ENCODE peak calls at places on chromosomes 5 and 9, in seven cellular contexts. One of them, this sample, is unnamed.

GRCh38 chr5:93715776-93716175 is 25.6 kb downstream of the POU5F2 start:
- DNase-seq in sigmoid colon: no peak
- DNase-seq in stimulated activated CD8-positive, alpha-beta memory T cell treated with anti-CD3 and anti-CD28 coated beads, Interleukin-7, amount 100 ng/mL, for 4 hours: no peak
- DNase-seq in HTR-8/SVneo: no peak
- DNase-seq in GM04503: no peak
- DNase-seq in NCI-H1092: no peak
- DNase-seq in T1000: no peak
- DNase-seq in this sample: no peak

GRCh38 chr5:60482301-60482700 is 217.7 kb downstream of the DEPDC1B start:
- DNase-seq in sigmoid colon: no peak
- DNase-seq in stimulated activated CD8-positive, alpha-beta memory T cell treated with anti-CD3 and anti-CD28 coated beads, Interleukin-7, amount 100 ng/mL, for 4 hours: no peak
- DNase-seq in HTR-8/SVneo: no peak
- DNase-seq in GM04503: no peak
- DNase-seq in NCI-H1092: no peak
- DNase-seq in T1000: no peak
- DNase-seq in this sample: no peak

GRCh38 chr9:123716339-123716738 is 213.6 kb downstream of the DENND1A start:
- DNase-seq in sigmoid colon: no peak
- DNase-seq in stimulated activated CD8-positive, alpha-beta memory T cell treated with anti-CD3 and anti-CD28 coated beads, Interleukin-7, amount 100 ng/mL, for 4 hours: no peak
- DNase-seq in HTR-8/SVneo: no peak
- DNase-seq in GM04503: no peak
- DNase-seq in NCI-H1092: no peak
- DNase-seq in T1000: no peak
- DNase-seq in this sample: no peak

GRCh38 chr5:9188131-9188530 is 357.7 kb downstream of the SEMA5A start:
- DNase-seq in sigmoid colon: no peak
- DNase-seq in stimulated activated CD8-positive, alpha-beta memory T cell treated with anti-CD3 and anti-CD28 coated beads, Interleukin-7, amount 100 ng/mL, for 4 hours: no peak
- DNase-seq in HTR-8/SVneo: no peak
- DNase-seq in GM04503: peak
- DNase-seq in NCI-H1092: no peak
- DNase-seq in T1000: peak
- DNase-seq in this sample: no peak

GRCh38 chr5:43603535-43604363 is 769 bp downstream of the NNT start:
- DNase-seq in sigmoid colon: peak
- DNase-seq in stimulated activated CD8-positive, alpha-beta memory T cell treated with anti-CD3 and anti-CD28 coated beads, Interleukin-7, amount 100 ng/mL, for 4 hours: peak
- DNase-seq in HTR-8/SVneo: peak
- DNase-seq in GM04503: peak
- DNase-seq in NCI-H1092: peak
- DNase-seq in T1000: peak
- DNase-seq in this sample: no peak

GRCh38 chr9:33852216-33852826 is 35.4 kb downstream of the UBE2R2 start:
- DNase-seq in sigmoid colon: peak
- DNase-seq in stimulated activated CD8-positive, alpha-beta memory T cell treated with anti-CD3 and anti-CD28 coated beads, Interleukin-7, amount 100 ng/mL, for 4 hours: peak
- DNase-seq in HTR-8/SVneo: peak
- DNase-seq in GM04503: no peak
- DNase-seq in NCI-H1092: peak
- DNase-seq in T1000: no peak
- DNase-seq in this sample: no peak

GRCh38 chr5:160938532-160938931 is 86.5 kb upstream of the ATP10B start:
- DNase-seq in sigmoid colon: no peak
- DNase-seq in stimulated activated CD8-positive, alpha-beta memory T cell treated with anti-CD3 and anti-CD28 coated beads, Interleukin-7, amount 100 ng/mL, for 4 hours: no peak
- DNase-seq in HTR-8/SVneo: no peak
- DNase-seq in GM04503: no peak
- DNase-seq in NCI-H1092: peak
- DNase-seq in T1000: no peak
- DNase-seq in this sample: no peak

GRCh38 chr5:125043781-125044391 is 297.4 kb upstream of the ZNF608 start:
- DNase-seq in sigmoid colon: no peak
- DNase-seq in stimulated activated CD8-positive, alpha-beta memory T cell treated with anti-CD3 and anti-CD28 coated beads, Interleukin-7, amount 100 ng/mL, for 4 hours: no peak
- DNase-seq in HTR-8/SVneo: peak
- DNase-seq in GM04503: peak
- DNase-seq in NCI-H1092: peak
- DNase-seq in T1000: no peak
- DNase-seq in this sample: peak

GRCh38 chr5:38016835-38017234 is 177.0 kb upstream of the GDNF start:
- DNase-seq in sigmoid colon: no peak
- DNase-seq in stimulated activated CD8-positive, alpha-beta memory T cell treated with anti-CD3 and anti-CD28 coated beads, Interleukin-7, amount 100 ng/mL, for 4 hours: no peak
- DNase-seq in HTR-8/SVneo: no peak
- DNase-seq in GM04503: no peak
- DNase-seq in NCI-H1092: no peak
- DNase-seq in T1000: no peak
- DNase-seq in this sample: no peak

GRCh38 chr5:133130387-133131118 is 78.7 kb downstream of the HSPA4 start:
- DNase-seq in sigmoid colon: no peak
- DNase-seq in stimulated activated CD8-positive, alpha-beta memory T cell treated with anti-CD3 and anti-CD28 coated beads, Interleukin-7, amount 100 ng/mL, for 4 hours: no peak
- DNase-seq in HTR-8/SVneo: no peak
- DNase-seq in GM04503: no peak
- DNase-seq in NCI-H1092: no peak
- DNase-seq in T1000: no peak
- DNase-seq in this sample: no peak

GRCh38 chr9:127021664-127022337 is 100.6 kb downstream of the ANGPTL2 start:
- DNase-seq in sigmoid colon: peak
- DNase-seq in stimulated activated CD8-positive, alpha-beta memory T cell treated with anti-CD3 and anti-CD28 coated beads, Interleukin-7, amount 100 ng/mL, for 4 hours: no peak
- DNase-seq in HTR-8/SVneo: no peak
- DNase-seq in GM04503: peak
- DNase-seq in NCI-H1092: peak
- DNase-seq in T1000: no peak
- DNase-seq in this sample: no peak

GRCh38 chr5:86570427-86571083 is 47.2 kb upstream of the COX7C start:
- DNase-seq in sigmoid colon: no peak
- DNase-seq in stimulated activated CD8-positive, alpha-beta memory T cell treated with anti-CD3 and anti-CD28 coated beads, Interleukin-7, amount 100 ng/mL, for 4 hours: no peak
- DNase-seq in HTR-8/SVneo: no peak
- DNase-seq in GM04503: no peak
- DNase-seq in NCI-H1092: no peak
- DNase-seq in T1000: no peak
- DNase-seq in this sample: no peak

GRCh38 chr5:58156977-58157701 is 302.7 kb downstream of the PLK2 start:
- DNase-seq in sigmoid colon: no peak
- DNase-seq in stimulated activated CD8-positive, alpha-beta memory T cell treated with anti-CD3 and anti-CD28 coated beads, Interleukin-7, amount 100 ng/mL, for 4 hours: no peak
- DNase-seq in HTR-8/SVneo: no peak
- DNase-seq in GM04503: peak
- DNase-seq in NCI-H1092: no peak
- DNase-seq in T1000: no peak
- DNase-seq in this sample: no peak

GRCh38 chr5:74034738-74035137 is 408.7 kb downstream of the ARHGEF28 start:
- DNase-seq in sigmoid colon: no peak
- DNase-seq in stimulated activated CD8-positive, alpha-beta memory T cell treated with anti-CD3 and anti-CD28 coated beads, Interleukin-7, amount 100 ng/mL, for 4 hours: no peak
- DNase-seq in HTR-8/SVneo: peak
- DNase-seq in GM04503: no peak
- DNase-seq in NCI-H1092: no peak
- DNase-seq in T1000: peak
- DNase-seq in this sample: peak

GRCh38 chr5:80069918-80070318 is 34.8 kb downstream of the THBS4 start:
- DNase-seq in sigmoid colon: no peak
- DNase-seq in stimulated activated CD8-positive, alpha-beta memory T cell treated with anti-CD3 and anti-CD28 coated beads, Interleukin-7, amount 100 ng/mL, for 4 hours: no peak
- DNase-seq in HTR-8/SVneo: no peak
- DNase-seq in GM04503: no peak
- DNase-seq in NCI-H1092: no peak
- DNase-seq in T1000: no peak
- DNase-seq in this sample: no peak

GRCh38 chr5:103327893-103328292 is 69.3 kb downstream of the MACIR start:
- DNase-seq in sigmoid colon: no peak
- DNase-seq in stimulated activated CD8-positive, alpha-beta memory T cell treated with anti-CD3 and anti-CD28 coated beads, Interleukin-7, amount 100 ng/mL, for 4 hours: no peak
- DNase-seq in HTR-8/SVneo: no peak
- DNase-seq in GM04503: no peak
- DNase-seq in NCI-H1092: no peak
- DNase-seq in T1000: no peak
- DNase-seq in this sample: no peak

GRCh38 chr9:38059233-38059936 is 9.6 kb downstream of the SHB start:
- DNase-seq in sigmoid colon: no peak
- DNase-seq in stimulated activated CD8-positive, alpha-beta memory T cell treated with anti-CD3 and anti-CD28 coated beads, Interleukin-7, amount 100 ng/mL, for 4 hours: no peak
- DNase-seq in HTR-8/SVneo: no peak
- DNase-seq in GM04503: no peak
- DNase-seq in NCI-H1092: no peak
- DNase-seq in T1000: no peak
- DNase-seq in this sample: no peak

GRCh38 chr9:89905628-89906338 is 301.0 kb downstream of the GADD45G start:
- DNase-seq in sigmoid colon: no peak
- DNase-seq in stimulated activated CD8-positive, alpha-beta memory T cell treated with anti-CD3 and anti-CD28 coated beads, Interleukin-7, amount 100 ng/mL, for 4 hours: no peak
- DNase-seq in HTR-8/SVneo: no peak
- DNase-seq in GM04503: no peak
- DNase-seq in NCI-H1092: no peak
- DNase-seq in T1000: no peak
- DNase-seq in this sample: no peak

GRCh38 chr5:109876941-109877669 is 187.4 kb downstream of the MAN2A1 start:
- DNase-seq in sigmoid colon: no peak
- DNase-seq in stimulated activated CD8-positive, alpha-beta memory T cell treated with anti-CD3 and anti-CD28 coated beads, Interleukin-7, amount 100 ng/mL, for 4 hours: no peak
- DNase-seq in HTR-8/SVneo: no peak
- DNase-seq in GM04503: peak
- DNase-seq in NCI-H1092: no peak
- DNase-seq in T1000: peak
- DNase-seq in this sample: peak

GRCh38 chr9:89806371-89807100 is 201.7 kb downstream of the GADD45G start:
- DNase-seq in sigmoid colon: no peak
- DNase-seq in stimulated activated CD8-positive, alpha-beta memory T cell treated with anti-CD3 and anti-CD28 coated beads, Interleukin-7, amount 100 ng/mL, for 4 hours: no peak
- DNase-seq in HTR-8/SVneo: no peak
- DNase-seq in GM04503: no peak
- DNase-seq in NCI-H1092: no peak
- DNase-seq in T1000: no peak
- DNase-seq in this sample: no peak

GRCh38 chr9:30235068-30235467 is 2149.4 kb upstream of the ACO1 start:
- DNase-seq in sigmoid colon: no peak
- DNase-seq in stimulated activated CD8-positive, alpha-beta memory T cell treated with anti-CD3 and anti-CD28 coated beads, Interleukin-7, amount 100 ng/mL, for 4 hours: no peak
- DNase-seq in HTR-8/SVneo: no peak
- DNase-seq in GM04503: no peak
- DNase-seq in NCI-H1092: no peak
- DNase-seq in T1000: no peak
- DNase-seq in this sample: no peak

GRCh38 chr5:68352166-68352565 is 136.6 kb downstream of the PIK3R1 start:
- DNase-seq in sigmoid colon: no peak
- DNase-seq in stimulated activated CD8-positive, alpha-beta memory T cell treated with anti-CD3 and anti-CD28 coated beads, Interleukin-7, amount 100 ng/mL, for 4 hours: no peak
- DNase-seq in HTR-8/SVneo: no peak
- DNase-seq in GM04503: no peak
- DNase-seq in NCI-H1092: no peak
- DNase-seq in T1000: no peak
- DNase-seq in this sample: no peak

GRCh38 chr9:95815961-95816360 is 59.5 kb upstream of the ERCC6L2 start:
- DNase-seq in sigmoid colon: no peak
- DNase-seq in stimulated activated CD8-positive, alpha-beta memory T cell treated with anti-CD3 and anti-CD28 coated beads, Interleukin-7, amount 100 ng/mL, for 4 hours: no peak
- DNase-seq in HTR-8/SVneo: no peak
- DNase-seq in GM04503: no peak
- DNase-seq in NCI-H1092: no peak
- DNase-seq in T1000: no peak
- DNase-seq in this sample: no peak

GRCh38 chr5:159310492-159310891 is 19.8 kb downstream of the IL12B start:
- DNase-seq in sigmoid colon: no peak
- DNase-seq in stimulated activated CD8-positive, alpha-beta memory T cell treated with anti-CD3 and anti-CD28 coated beads, Interleukin-7, amount 100 ng/mL, for 4 hours: no peak
- DNase-seq in HTR-8/SVneo: no peak
- DNase-seq in GM04503: no peak
- DNase-seq in NCI-H1092: no peak
- DNase-seq in T1000: no peak
- DNase-seq in this sample: no peak

GRCh38 chr5:38193015-38193581 is 65.3 kb upstream of the EGFLAM start:
- DNase-seq in sigmoid colon: peak
- DNase-seq in stimulated activated CD8-positive, alpha-beta memory T cell treated with anti-CD3 and anti-CD28 coated beads, Interleukin-7, amount 100 ng/mL, for 4 hours: peak
- DNase-seq in HTR-8/SVneo: peak
- DNase-seq in GM04503: no peak
- DNase-seq in NCI-H1092: peak
- DNase-seq in T1000: peak
- DNase-seq in this sample: no peak

GRCh38 chr5:15510092-15510491 is 10.1 kb downstream of the FBXL7 start:
- DNase-seq in sigmoid colon: no peak
- DNase-seq in stimulated activated CD8-positive, alpha-beta memory T cell treated with anti-CD3 and anti-CD28 coated beads, Interleukin-7, amount 100 ng/mL, for 4 hours: no peak
- DNase-seq in HTR-8/SVneo: no peak
- DNase-seq in GM04503: peak
- DNase-seq in NCI-H1092: no peak
- DNase-seq in T1000: no peak
- DNase-seq in this sample: no peak

GRCh38 chr5:93512799-93513198 is 68.2 kb downstream of the NR2F1-AS1 start:
- DNase-seq in sigmoid colon: no peak
- DNase-seq in stimulated activated CD8-positive, alpha-beta memory T cell treated with anti-CD3 and anti-CD28 coated beads, Interleukin-7, amount 100 ng/mL, for 4 hours: no peak
- DNase-seq in HTR-8/SVneo: no peak
- DNase-seq in GM04503: peak
- DNase-seq in NCI-H1092: no peak
- DNase-seq in T1000: no peak
- DNase-seq in this sample: peak

GRCh38 chr9:76594764-76595410 is 135.9 kb downstream of the GCNT1 start:
- DNase-seq in sigmoid colon: no peak
- DNase-seq in stimulated activated CD8-positive, alpha-beta memory T cell treated with anti-CD3 and anti-CD28 coated beads, Interleukin-7, amount 100 ng/mL, for 4 hours: no peak
- DNase-seq in HTR-8/SVneo: no peak
- DNase-seq in GM04503: no peak
- DNase-seq in NCI-H1092: no peak
- DNase-seq in T1000: no peak
- DNase-seq in this sample: no peak

GRCh38 chr5:136020383-136021015 is 8.3 kb upstream of the TGFBI start:
- DNase-seq in sigmoid colon: peak
- DNase-seq in stimulated activated CD8-positive, alpha-beta memory T cell treated with anti-CD3 and anti-CD28 coated beads, Interleukin-7, amount 100 ng/mL, for 4 hours: peak
- DNase-seq in HTR-8/SVneo: peak
- DNase-seq in GM04503: peak
- DNase-seq in NCI-H1092: no peak
- DNase-seq in T1000: peak
- DNase-seq in this sample: peak

GRCh38 chr9:116951588-116952433 is 264.7 kb downstream of the TRIM32 start:
- DNase-seq in sigmoid colon: no peak
- DNase-seq in stimulated activated CD8-positive, alpha-beta memory T cell treated with anti-CD3 and anti-CD28 coated beads, Interleukin-7, amount 100 ng/mL, for 4 hours: no peak
- DNase-seq in HTR-8/SVneo: no peak
- DNase-seq in GM04503: peak
- DNase-seq in NCI-H1092: no peak
- DNase-seq in T1000: peak
- DNase-seq in this sample: no peak

GRCh38 chr5:116492016-116492623 is 82.5 kb downstream of the SEMA6A start:
- DNase-seq in sigmoid colon: no peak
- DNase-seq in stimulated activated CD8-positive, alpha-beta memory T cell treated with anti-CD3 and anti-CD28 coated beads, Interleukin-7, amount 100 ng/mL, for 4 hours: no peak
- DNase-seq in HTR-8/SVneo: peak
- DNase-seq in GM04503: peak
- DNase-seq in NCI-H1092: no peak
- DNase-seq in T1000: no peak
- DNase-seq in this sample: peak

GRCh38 chr5:453725-454481 is 10.9 kb downstream of the EXOC3 start:
- DNase-seq in sigmoid colon: peak
- DNase-seq in stimulated activated CD8-positive, alpha-beta memory T cell treated with anti-CD3 and anti-CD28 coated beads, Interleukin-7, amount 100 ng/mL, for 4 hours: no peak
- DNase-seq in HTR-8/SVneo: no peak
- DNase-seq in GM04503: no peak
- DNase-seq in NCI-H1092: no peak
- DNase-seq in T1000: no peak
- DNase-seq in this sample: no peak

GRCh38 chr9:88965473-88965872 is 25.8 kb upstream of the S1PR3 start:
- DNase-seq in sigmoid colon: no peak
- DNase-seq in stimulated activated CD8-positive, alpha-beta memory T cell treated with anti-CD3 and anti-CD28 coated beads, Interleukin-7, amount 100 ng/mL, for 4 hours: no peak
- DNase-seq in HTR-8/SVneo: no peak
- DNase-seq in GM04503: no peak
- DNase-seq in NCI-H1092: no peak
- DNase-seq in T1000: no peak
- DNase-seq in this sample: no peak

GRCh38 chr5:34586117-34586885 is 69.8 kb upstream of the RAI14 start:
- DNase-seq in sigmoid colon: no peak
- DNase-seq in stimulated activated CD8-positive, alpha-beta memory T cell treated with anti-CD3 and anti-CD28 coated beads, Interleukin-7, amount 100 ng/mL, for 4 hours: no peak
- DNase-seq in HTR-8/SVneo: peak
- DNase-seq in GM04503: peak
- DNase-seq in NCI-H1092: no peak
- DNase-seq in T1000: no peak
- DNase-seq in this sample: peak

GRCh38 chr5:120531215-120531614 is 67.1 kb downstream of the PRR16 start:
- DNase-seq in sigmoid colon: no peak
- DNase-seq in stimulated activated CD8-positive, alpha-beta memory T cell treated with anti-CD3 and anti-CD28 coated beads, Interleukin-7, amount 100 ng/mL, for 4 hours: no peak
- DNase-seq in HTR-8/SVneo: no peak
- DNase-seq in GM04503: no peak
- DNase-seq in NCI-H1092: no peak
- DNase-seq in T1000: no peak
- DNase-seq in this sample: no peak

GRCh38 chr9:126507318-126508109 is 106.2 kb upstream of the LMX1B start:
- DNase-seq in sigmoid colon: peak
- DNase-seq in stimulated activated CD8-positive, alpha-beta memory T cell treated with anti-CD3 and anti-CD28 coated beads, Interleukin-7, amount 100 ng/mL, for 4 hours: no peak
- DNase-seq in HTR-8/SVneo: no peak
- DNase-seq in GM04503: no peak
- DNase-seq in NCI-H1092: no peak
- DNase-seq in T1000: no peak
- DNase-seq in this sample: no peak

GRCh38 chr9:118643118-118643517 is 726.1 kb downstream of the BRINP1 start:
- DNase-seq in sigmoid colon: no peak
- DNase-seq in stimulated activated CD8-positive, alpha-beta memory T cell treated with anti-CD3 and anti-CD28 coated beads, Interleukin-7, amount 100 ng/mL, for 4 hours: no peak
- DNase-seq in HTR-8/SVneo: peak
- DNase-seq in GM04503: peak
- DNase-seq in NCI-H1092: no peak
- DNase-seq in T1000: peak
- DNase-seq in this sample: peak